ENCODE peak calls at places on chromosomes 16 and 17, in four cellular contexts. One of them, this sample, is unnamed. For H3K4me1, the result is how much of the 10 kb centered on the place peaks cover.

GRCh38 chr17:19243838-19244237 is 6.7 kb downstream of the EPN2 start:
- DNase-seq in HCT116: no peak
- DNase-seq in HepG2: no peak
- DNase-seq in K562: no peak
- DNase-seq in this sample: no peak

GRCh38 chr17:4766199-4766598 is 5.5 kb upstream of the TM4SF5 start:
- DNase-seq in HCT116: no peak
- DNase-seq in HepG2: no peak
- DNase-seq in K562: no peak
- DNase-seq in this sample: no peak

GRCh38 chr17:77420804-77421634 is 280.2 kb downstream of the SEC14L1 start:
- DNase-seq in HCT116: no peak
- DNase-seq in HepG2: no peak
- DNase-seq in K562: peak
- DNase-seq in this sample: no peak

GRCh38 chr17:64736804-64737492 is 74.8 kb upstream of the SMURF2 start:
- DNase-seq in HCT116: peak
- DNase-seq in HepG2: peak
- DNase-seq in K562: no peak
- DNase-seq in this sample: no peak

GRCh38 chr16:58678716-58679115 is 5.9 kb downstream of the SLC38A7 start:
- DNase-seq in HCT116: no peak
- DNase-seq in HepG2: no peak
- DNase-seq in K562: no peak
- DNase-seq in this sample: no peak

GRCh38 chr17:60077672-60078519 is 825 bp downstream of the HEATR6 start:
- DNase-seq in HCT116: no peak
- DNase-seq in HepG2: no peak
- DNase-seq in K562: no peak
- DNase-seq in this sample: no peak

GRCh38 chr17:4072487-4073157 is 70.2 kb downstream of the ZZEF1 start:
- DNase-seq in HCT116: no peak
- DNase-seq in HepG2: no peak
- DNase-seq in K562: no peak
- DNase-seq in this sample: no peak

GRCh38 chr16:30028438-30029093 is 2.5 kb downstream of the TLCD3B start:
- DNase-seq in HCT116: no peak
- DNase-seq in HepG2: no peak
- DNase-seq in K562: peak
- DNase-seq in this sample: no peak

GRCh38 chr17:31549121-31549524 is 157.6 kb downstream of the RAB11FIP4 start:
- DNase-seq in HCT116: no peak
- DNase-seq in HepG2: peak
- DNase-seq in K562: no peak
- DNase-seq in this sample: no peak

GRCh38 chr16:48408688-48409087 is 23.5 kb upstream of the SIAH1 start:
- DNase-seq in HCT116: no peak
- DNase-seq in HepG2: no peak
- DNase-seq in K562: no peak
- DNase-seq in this sample: no peak

GRCh38 chr16:28846933-28847273 is 755 bp upstream of the TUFM start:
- DNase-seq in HCT116: no peak
- DNase-seq in HepG2: no peak
- DNase-seq in K562: no peak
- DNase-seq in this sample: no peak

GRCh38 chr16:29007865-29008593 is 23.2 kb downstream of the LAT start:
- DNase-seq in HCT116: no peak
- DNase-seq in HepG2: no peak
- DNase-seq in K562: peak
- DNase-seq in this sample: no peak

GRCh38 chr16:54031107-54031760 is 255.4 kb downstream of the IRX3 start:
- DNase-seq in HCT116: no peak
- DNase-seq in HepG2: no peak
- DNase-seq in K562: no peak
- DNase-seq in this sample: no peak

GRCh38 chr17:74512041-74512440 is 19.2 kb downstream of the CD300LB start:
- DNase-seq in HCT116: no peak
- DNase-seq in HepG2: no peak
- DNase-seq in K562: no peak
- DNase-seq in this sample: no peak

GRCh38 chr16:11032922-11033291 is 88.5 kb downstream of the CLEC16A start:
- DNase-seq in HCT116: no peak
- DNase-seq in HepG2: no peak
- DNase-seq in K562: no peak
- DNase-seq in this sample: no peak

GRCh38 chr17:78629436-78629995 is 52.3 kb upstream of the DNAH17 start:
- DNase-seq in HCT116: no peak
- DNase-seq in HepG2: no peak
- DNase-seq in K562: no peak
- DNase-seq in this sample: no peak

GRCh38 chr17:6069611-6070279 is 434 bp upstream of the WSCD1 start:
- DNase-seq in HCT116: no peak
- DNase-seq in HepG2: no peak
- DNase-seq in K562: no peak
- DNase-seq in this sample: no peak

GRCh38 chr17:49020609-49021008 is 23.4 kb downstream of the IGF2BP1 start:
- DNase-seq in HCT116: no peak
- DNase-seq in HepG2: no peak
- DNase-seq in K562: no peak
- DNase-seq in this sample: no peak
- H3K4me1 ChIP-seq in HCT116: under half
- H3K4me1 ChIP-seq in HepG2: half or more
- H3K4me1 ChIP-seq in K562: under half
- H3K4me1 ChIP-seq in this sample: under half

DNA sequence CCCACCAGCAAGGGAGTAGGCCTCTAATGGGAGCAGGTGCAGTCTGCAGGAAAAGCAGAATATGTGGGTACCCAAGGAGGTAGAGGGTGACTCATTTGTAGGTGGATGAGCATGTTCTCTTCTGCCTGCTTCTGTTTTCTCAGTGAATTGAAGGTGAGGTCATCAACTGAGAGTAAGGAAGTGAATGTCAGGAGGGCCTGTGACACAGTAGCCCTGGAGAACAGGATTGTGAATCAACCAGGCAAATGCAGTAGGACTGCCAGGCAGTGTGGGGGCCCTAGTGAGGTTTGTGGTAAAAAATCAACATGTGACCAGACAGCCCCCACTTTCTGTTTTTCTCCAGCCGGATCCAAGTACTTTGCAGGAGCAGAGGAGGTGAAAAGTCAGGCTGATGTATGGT is 150.5 kb upstream of the SOX9 start:
- DNase-seq in HCT116: no peak
- DNase-seq in HepG2: no peak
- DNase-seq in K562: no peak
- DNase-seq in this sample: no peak
- TF ChIP-seq TCF7L2 in HCT116: no peak
- TF ChIP-seq TCF7L2 in HepG2: no peak
- TF ChIP-seq TCF7L2 in K562: no peak
- TF ChIP-seq TCF7L2 in this sample: no peak

GRCh38 chr17:57588086-57588485 is 157.0 kb downstream of the CCDC182 start:
- DNase-seq in HCT116: no peak
- DNase-seq in HepG2: no peak
- DNase-seq in K562: no peak
- DNase-seq in this sample: no peak
- TF ChIP-seq SIN3A in HCT116: no peak
- TF ChIP-seq SIN3A in HepG2: no peak
- TF ChIP-seq SIN3A in K562: no peak
- TF ChIP-seq SIN3A in this sample: no peak

GRCh38 chr16:89562939-89563338 is 2.5 kb downstream of the RPL13 start:
- DNase-seq in HCT116: no peak
- DNase-seq in HepG2: no peak
- DNase-seq in K562: no peak
- DNase-seq in this sample: no peak
- H3K4me1 ChIP-seq in HCT116: half or more
- H3K4me1 ChIP-seq in HepG2: half or more
- H3K4me1 ChIP-seq in K562: half or more
- H3K4me1 ChIP-seq in this sample: under half

GRCh38 chr16:70391881-70392481 is 45.3 kb downstream of the DDX19A start:
- DNase-seq in HCT116: no peak
- DNase-seq in HepG2: no peak
- DNase-seq in K562: no peak
- DNase-seq in this sample: no peak
- TF ChIP-seq TCF7L2 in HCT116: no peak
- TF ChIP-seq TCF7L2 in HepG2: no peak
- TF ChIP-seq TCF7L2 in K562: no peak
- TF ChIP-seq TCF7L2 in this sample: no peak

GRCh38 chr16:2385441-2385840 is 43.8 kb upstream of the CCNF start:
- DNase-seq in HCT116: no peak
- DNase-seq in HepG2: no peak
- DNase-seq in K562: no peak
- DNase-seq in this sample: no peak

GRCh38 chr16:2386990-2387389 is 42.3 kb upstream of the CCNF start:
- DNase-seq in HCT116: peak
- DNase-seq in HepG2: peak
- DNase-seq in K562: no peak
- DNase-seq in this sample: no peak

GRCh38 chr16:2388139-2388874 is 40.9 kb upstream of the CCNF start:
- DNase-seq in HCT116: no peak
- DNase-seq in HepG2: no peak
- DNase-seq in K562: no peak
- DNase-seq in this sample: no peak

DNA sequence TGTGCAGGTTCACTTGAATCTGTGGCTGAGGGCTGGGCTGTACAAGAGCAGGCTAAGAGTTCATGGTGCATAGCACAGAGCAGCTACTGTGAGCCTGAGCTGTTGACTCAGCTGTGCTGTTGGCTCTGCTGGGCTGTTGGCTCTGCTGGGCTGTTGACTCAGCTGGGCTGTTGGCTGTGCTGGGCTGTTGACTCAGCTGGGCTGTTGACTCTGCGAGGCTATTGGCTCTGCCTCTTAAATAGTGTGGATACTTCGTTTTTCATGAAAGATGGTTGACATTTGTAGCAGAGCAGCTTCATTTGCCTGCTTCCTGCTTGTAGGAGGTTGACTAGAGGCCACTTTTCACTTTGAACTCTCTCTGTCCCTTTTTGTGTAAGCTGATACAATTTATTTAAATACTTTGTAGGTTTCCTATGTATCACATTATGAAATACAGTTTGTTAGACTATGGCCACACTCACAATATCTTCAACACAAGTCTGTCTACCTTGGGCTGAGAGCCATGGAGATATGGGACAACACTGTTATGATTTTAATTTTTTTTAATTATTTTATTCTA is 40.3 kb upstream of the CCNF start:
- DNase-seq in HCT116: no peak
- DNase-seq in HepG2: peak
- DNase-seq in K562: no peak
- DNase-seq in this sample: peak
- TF ChIP-seq SIN3A in HCT116: no peak
- TF ChIP-seq SIN3A in HepG2: peak
- TF ChIP-seq SIN3A in K562: no peak
- TF ChIP-seq SIN3A in this sample: no peak

GRCh38 chr17:7577327-7578199 is 1.9 kb upstream of the CD68 start:
- DNase-seq in HCT116: no peak
- DNase-seq in HepG2: no peak
- DNase-seq in K562: no peak
- DNase-seq in this sample: no peak

GRCh38 chr17:7579839-7580630 is 597 bp downstream of the CD68 start:
- DNase-seq in HCT116: no peak
- DNase-seq in HepG2: no peak
- DNase-seq in K562: no peak
- DNase-seq in this sample: no peak

GRCh38 chr17:7576432-7576937 is 3.0 kb upstream of the CD68 start:
- DNase-seq in HCT116: no peak
- DNase-seq in HepG2: no peak
- DNase-seq in K562: no peak
- DNase-seq in this sample: no peak

GRCh38 chr17:7580631-7581554 is 1.5 kb downstream of the CD68 start:
- DNase-seq in HCT116: no peak
- DNase-seq in HepG2: no peak
- DNase-seq in K562: no peak
- DNase-seq in this sample: no peak

GRCh38 chr17:7579001-7579838 is at the start of gene CD68:
- DNase-seq in HCT116: peak
- DNase-seq in HepG2: peak
- DNase-seq in K562: no peak
- DNase-seq in this sample: peak
- H3K4me1 ChIP-seq in HCT116: half or more
- H3K4me1 ChIP-seq in HepG2: half or more
- H3K4me1 ChIP-seq in K562: half or more
- H3K4me1 ChIP-seq in this sample: half or more

GRCh38 chr17:83012873-83013778 is 66.3 kb upstream of the METRNL start:
- DNase-seq in HCT116: no peak
- DNase-seq in HepG2: no peak
- DNase-seq in K562: no peak
- DNase-seq in this sample: no peak
- TF ChIP-seq TCF7L2 in HCT116: no peak
- TF ChIP-seq TCF7L2 in HepG2: no peak
- TF ChIP-seq TCF7L2 in K562: no peak
- TF ChIP-seq TCF7L2 in this sample: no peak

GRCh38 chr16:80040413-80040812 is 439.9 kb upstream of the MAF start:
- DNase-seq in HCT116: no peak
- DNase-seq in HepG2: no peak
- DNase-seq in K562: no peak
- DNase-seq in this sample: no peak

GRCh38 chr16:80041399-80041798 is 440.9 kb upstream of the MAF start:
- DNase-seq in HCT116: no peak
- DNase-seq in HepG2: no peak
- DNase-seq in K562: no peak
- DNase-seq in this sample: no peak

GRCh38 chr16:80038566-80038965 is 438.0 kb upstream of the MAF start:
- DNase-seq in HCT116: no peak
- DNase-seq in HepG2: no peak
- DNase-seq in K562: no peak
- DNase-seq in this sample: no peak

GRCh38 chr16:80039777-80040176 is 439.2 kb upstream of the MAF start:
- DNase-seq in HCT116: no peak
- DNase-seq in HepG2: no peak
- DNase-seq in K562: no peak
- DNase-seq in this sample: no peak

GRCh38 chr16:80040814-80041213 is 440.3 kb upstream of the MAF start:
- DNase-seq in HCT116: no peak
- DNase-seq in HepG2: no peak
- DNase-seq in K562: no peak
- DNase-seq in this sample: no peak
- TF ChIP-seq SIN3A in HCT116: no peak
- TF ChIP-seq SIN3A in HepG2: no peak
- TF ChIP-seq SIN3A in K562: no peak
- TF ChIP-seq SIN3A in this sample: no peak